ENCODE peak calls at places on chromosomes 13 and 19, in eight cellular contexts. One of them, this sample, is unnamed.

GRCh38 chr19:3179739-3180293 is 1.2 kb downstream of the S1PR4 start:
- DNase-seq in HS-27A: no peak
- DNase-seq in Daoy: no peak
- DNase-seq in left cardiac atrium: no peak
- DNase-seq in heart right ventricle: no peak
- DNase-seq in cardiac fibroblast: no peak
- DNase-seq in globus pallidus: no peak
- DNase-seq in stimulated activated CD4-positive, alpha-beta T cell treated with anti-CD3 and anti-CD28 coated beads, Interleukin-12 subunit alpha, Interleukin-12 subunit beta, amount 100 ng/mL, for 24 hours: no peak
- DNase-seq in this sample: no peak

GRCh38 chr19:40771101-40771539 is 4.2 kb upstream of the MIA start:
- DNase-seq in HS-27A: no peak
- DNase-seq in heart right ventricle: no peak
- DNase-seq in cardiac fibroblast: no peak
- DNase-seq in Daoy: no peak
- DNase-seq in globus pallidus: no peak
- DNase-seq in stimulated activated CD4-positive, alpha-beta T cell treated with anti-CD3 and anti-CD28 coated beads, Interleukin-12 subunit alpha, Interleukin-12 subunit beta, amount 100 ng/mL, for 24 hours: no peak
- DNase-seq in left cardiac atrium: no peak
- DNase-seq in this sample: no peak

GRCh38 chr13:53513199-53513598 is 484.6 kb downstream of the OLFM4 start:
- DNase-seq in HS-27A: no peak
- DNase-seq in cardiac fibroblast: no peak
- DNase-seq in stimulated activated CD4-positive, alpha-beta T cell treated with anti-CD3 and anti-CD28 coated beads, Interleukin-12 subunit alpha, Interleukin-12 subunit beta, amount 100 ng/mL, for 24 hours: no peak
- DNase-seq in globus pallidus: no peak
- DNase-seq in heart right ventricle: no peak
- DNase-seq in left cardiac atrium: no peak
- DNase-seq in Daoy: no peak
- DNase-seq in this sample: no peak

GRCh38 chr13:46951516-46951915 is 54.7 kb upstream of the HTR2A start:
- DNase-seq in left cardiac atrium: no peak
- DNase-seq in globus pallidus: no peak
- DNase-seq in cardiac fibroblast: no peak
- DNase-seq in stimulated activated CD4-positive, alpha-beta T cell treated with anti-CD3 and anti-CD28 coated beads, Interleukin-12 subunit alpha, Interleukin-12 subunit beta, amount 100 ng/mL, for 24 hours: no peak
- DNase-seq in Daoy: peak
- DNase-seq in HS-27A: no peak
- DNase-seq in heart right ventricle: no peak
- DNase-seq in this sample: no peak

GRCh38 chr13:50809133-50810090 is 34.1 kb downstream of the DLEU7 start:
- DNase-seq in stimulated activated CD4-positive, alpha-beta T cell treated with anti-CD3 and anti-CD28 coated beads, Interleukin-12 subunit alpha, Interleukin-12 subunit beta, amount 100 ng/mL, for 24 hours: no peak
- DNase-seq in cardiac fibroblast: no peak
- DNase-seq in HS-27A: no peak
- DNase-seq in heart right ventricle: no peak
- DNase-seq in left cardiac atrium: no peak
- DNase-seq in globus pallidus: no peak
- DNase-seq in Daoy: no peak
- DNase-seq in this sample: no peak

GRCh38 chr13:98384739-98385138 is 192.2 kb downstream of the STK24 start:
- DNase-seq in heart right ventricle: no peak
- DNase-seq in left cardiac atrium: no peak
- DNase-seq in Daoy: peak
- DNase-seq in stimulated activated CD4-positive, alpha-beta T cell treated with anti-CD3 and anti-CD28 coated beads, Interleukin-12 subunit alpha, Interleukin-12 subunit beta, amount 100 ng/mL, for 24 hours: no peak
- DNase-seq in cardiac fibroblast: no peak
- DNase-seq in HS-27A: no peak
- DNase-seq in globus pallidus: no peak
- DNase-seq in this sample: peak

GRCh38 chr19:18060472-18060871 is 26.3 kb downstream of the IL12RB1 start:
- DNase-seq in stimulated activated CD4-positive, alpha-beta T cell treated with anti-CD3 and anti-CD28 coated beads, Interleukin-12 subunit alpha, Interleukin-12 subunit beta, amount 100 ng/mL, for 24 hours: no peak
- DNase-seq in globus pallidus: no peak
- DNase-seq in heart right ventricle: no peak
- DNase-seq in left cardiac atrium: no peak
- DNase-seq in Daoy: no peak
- DNase-seq in HS-27A: no peak
- DNase-seq in cardiac fibroblast: no peak
- DNase-seq in this sample: no peak

GRCh38 chr19:18155095-18156087 is 2.4 kb downstream of the PIK3R2 start:
- DNase-seq in heart right ventricle: no peak
- DNase-seq in HS-27A: no peak
- DNase-seq in left cardiac atrium: no peak
- DNase-seq in globus pallidus: no peak
- DNase-seq in cardiac fibroblast: no peak
- DNase-seq in Daoy: no peak
- DNase-seq in stimulated activated CD4-positive, alpha-beta T cell treated with anti-CD3 and anti-CD28 coated beads, Interleukin-12 subunit alpha, Interleukin-12 subunit beta, amount 100 ng/mL, for 24 hours: no peak
- DNase-seq in this sample: no peak

GRCh38 chr13:28641600-28641926 is 17.4 kb upstream of the POMP start:
- DNase-seq in cardiac fibroblast: no peak
- DNase-seq in stimulated activated CD4-positive, alpha-beta T cell treated with anti-CD3 and anti-CD28 coated beads, Interleukin-12 subunit alpha, Interleukin-12 subunit beta, amount 100 ng/mL, for 24 hours: no peak
- DNase-seq in HS-27A: no peak
- DNase-seq in Daoy: no peak
- DNase-seq in globus pallidus: no peak
- DNase-seq in heart right ventricle: no peak
- DNase-seq in left cardiac atrium: no peak
- DNase-seq in this sample: no peak

GRCh38 chr19:33813391-33814101 is 16.9 kb downstream of the KCTD15 start:
- DNase-seq in left cardiac atrium: no peak
- DNase-seq in stimulated activated CD4-positive, alpha-beta T cell treated with anti-CD3 and anti-CD28 coated beads, Interleukin-12 subunit alpha, Interleukin-12 subunit beta, amount 100 ng/mL, for 24 hours: no peak
- DNase-seq in Daoy: no peak
- DNase-seq in cardiac fibroblast: no peak
- DNase-seq in HS-27A: no peak
- DNase-seq in heart right ventricle: no peak
- DNase-seq in globus pallidus: no peak
- DNase-seq in this sample: no peak

GRCh38 chr19:3968556-3969434 is 2.1 kb downstream of the DAPK3 start:
- DNase-seq in stimulated activated CD4-positive, alpha-beta T cell treated with anti-CD3 and anti-CD28 coated beads, Interleukin-12 subunit alpha, Interleukin-12 subunit beta, amount 100 ng/mL, for 24 hours: no peak
- DNase-seq in heart right ventricle: peak
- DNase-seq in globus pallidus: peak
- DNase-seq in cardiac fibroblast: peak
- DNase-seq in left cardiac atrium: peak
- DNase-seq in Daoy: peak
- DNase-seq in HS-27A: peak
- DNase-seq in this sample: peak

GRCh38 chr19:1854542-1855039 is 6.3 kb upstream of the REXO1 start:
- DNase-seq in stimulated activated CD4-positive, alpha-beta T cell treated with anti-CD3 and anti-CD28 coated beads, Interleukin-12 subunit alpha, Interleukin-12 subunit beta, amount 100 ng/mL, for 24 hours: no peak
- DNase-seq in heart right ventricle: peak
- DNase-seq in left cardiac atrium: peak
- DNase-seq in Daoy: no peak
- DNase-seq in cardiac fibroblast: no peak
- DNase-seq in globus pallidus: no peak
- DNase-seq in HS-27A: no peak
- DNase-seq in this sample: no peak

GRCh38 chr13:99086149-99086868 is 108.4 kb upstream of the DOCK9 start:
- DNase-seq in globus pallidus: peak
- DNase-seq in heart right ventricle: peak
- DNase-seq in Daoy: peak
- DNase-seq in HS-27A: no peak
- DNase-seq in cardiac fibroblast: peak
- DNase-seq in stimulated activated CD4-positive, alpha-beta T cell treated with anti-CD3 and anti-CD28 coated beads, Interleukin-12 subunit alpha, Interleukin-12 subunit beta, amount 100 ng/mL, for 24 hours: peak
- DNase-seq in left cardiac atrium: peak
- DNase-seq in this sample: peak

GRCh38 chr19:46818812-46819211 is 30.4 kb upstream of the SLC1A5 start:
- DNase-seq in stimulated activated CD4-positive, alpha-beta T cell treated with anti-CD3 and anti-CD28 coated beads, Interleukin-12 subunit alpha, Interleukin-12 subunit beta, amount 100 ng/mL, for 24 hours: no peak
- DNase-seq in heart right ventricle: no peak
- DNase-seq in HS-27A: no peak
- DNase-seq in left cardiac atrium: no peak
- DNase-seq in Daoy: peak
- DNase-seq in cardiac fibroblast: peak
- DNase-seq in globus pallidus: no peak
- DNase-seq in this sample: peak

GRCh38 chr13:113383089-113383488 is 19.2 kb upstream of the GRTP1 start:
- DNase-seq in stimulated activated CD4-positive, alpha-beta T cell treated with anti-CD3 and anti-CD28 coated beads, Interleukin-12 subunit alpha, Interleukin-12 subunit beta, amount 100 ng/mL, for 24 hours: no peak
- DNase-seq in left cardiac atrium: no peak
- DNase-seq in cardiac fibroblast: no peak
- DNase-seq in HS-27A: no peak
- DNase-seq in Daoy: no peak
- DNase-seq in heart right ventricle: no peak
- DNase-seq in globus pallidus: no peak
- DNase-seq in this sample: no peak

GRCh38 chr19:38497907-38498306 is 64.4 kb downstream of the RYR1 start:
- DNase-seq in heart right ventricle: no peak
- DNase-seq in HS-27A: no peak
- DNase-seq in globus pallidus: no peak
- DNase-seq in stimulated activated CD4-positive, alpha-beta T cell treated with anti-CD3 and anti-CD28 coated beads, Interleukin-12 subunit alpha, Interleukin-12 subunit beta, amount 100 ng/mL, for 24 hours: no peak
- DNase-seq in Daoy: no peak
- DNase-seq in cardiac fibroblast: no peak
- DNase-seq in left cardiac atrium: no peak
- DNase-seq in this sample: no peak

GRCh38 chr13:113608246-113608635 is 23.7 kb downstream of the TFDP1 start:
- DNase-seq in left cardiac atrium: no peak
- DNase-seq in Daoy: no peak
- DNase-seq in stimulated activated CD4-positive, alpha-beta T cell treated with anti-CD3 and anti-CD28 coated beads, Interleukin-12 subunit alpha, Interleukin-12 subunit beta, amount 100 ng/mL, for 24 hours: no peak
- DNase-seq in globus pallidus: no peak
- DNase-seq in heart right ventricle: no peak
- DNase-seq in HS-27A: no peak
- DNase-seq in cardiac fibroblast: no peak
- DNase-seq in this sample: no peak

GRCh38 chr13:111897178-111897845 is 169.6 kb upstream of the SOX1 start:
- DNase-seq in Daoy: no peak
- DNase-seq in heart right ventricle: no peak
- DNase-seq in globus pallidus: no peak
- DNase-seq in cardiac fibroblast: no peak
- DNase-seq in HS-27A: no peak
- DNase-seq in stimulated activated CD4-positive, alpha-beta T cell treated with anti-CD3 and anti-CD28 coated beads, Interleukin-12 subunit alpha, Interleukin-12 subunit beta, amount 100 ng/mL, for 24 hours: no peak
- DNase-seq in left cardiac atrium: no peak
- DNase-seq in this sample: no peak

GRCh38 chr19:34982275-34982674 is 17.8 kb upstream of the GRAMD1A start:
- DNase-seq in Daoy: no peak
- DNase-seq in heart right ventricle: no peak
- DNase-seq in globus pallidus: no peak
- DNase-seq in left cardiac atrium: no peak
- DNase-seq in HS-27A: no peak
- DNase-seq in cardiac fibroblast: no peak
- DNase-seq in stimulated activated CD4-positive, alpha-beta T cell treated with anti-CD3 and anti-CD28 coated beads, Interleukin-12 subunit alpha, Interleukin-12 subunit beta, amount 100 ng/mL, for 24 hours: no peak
- DNase-seq in this sample: no peak

GRCh38 chr19:55460670-55461258 is 678 bp downstream of the ISOC2 start:
- DNase-seq in Daoy: peak
- DNase-seq in left cardiac atrium: peak
- DNase-seq in cardiac fibroblast: peak
- DNase-seq in heart right ventricle: peak
- DNase-seq in HS-27A: no peak
- DNase-seq in globus pallidus: peak
- DNase-seq in stimulated activated CD4-positive, alpha-beta T cell treated with anti-CD3 and anti-CD28 coated beads, Interleukin-12 subunit alpha, Interleukin-12 subunit beta, amount 100 ng/mL, for 24 hours: no peak
- DNase-seq in this sample: peak

GRCh38 chr13:91017031-91017668 is 330.3 kb upstream of the MIR17HG start:
- DNase-seq in left cardiac atrium: no peak
- DNase-seq in cardiac fibroblast: peak
- DNase-seq in heart right ventricle: no peak
- DNase-seq in Daoy: peak
- DNase-seq in stimulated activated CD4-positive, alpha-beta T cell treated with anti-CD3 and anti-CD28 coated beads, Interleukin-12 subunit alpha, Interleukin-12 subunit beta, amount 100 ng/mL, for 24 hours: no peak
- DNase-seq in globus pallidus: peak
- DNase-seq in HS-27A: peak
- DNase-seq in this sample: peak

GRCh38 chr19:15836595-15837398 is 21.3 kb upstream of the OR10H1 start:
- DNase-seq in heart right ventricle: peak
- DNase-seq in left cardiac atrium: peak
- DNase-seq in HS-27A: peak
- DNase-seq in Daoy: peak
- DNase-seq in stimulated activated CD4-positive, alpha-beta T cell treated with anti-CD3 and anti-CD28 coated beads, Interleukin-12 subunit alpha, Interleukin-12 subunit beta, amount 100 ng/mL, for 24 hours: peak
- DNase-seq in cardiac fibroblast: peak
- DNase-seq in globus pallidus: peak
- DNase-seq in this sample: peak

GRCh38 chr13:112899618-112900600 is 69.1 kb upstream of the MCF2L start:
- DNase-seq in HS-27A: no peak
- DNase-seq in heart right ventricle: no peak
- DNase-seq in cardiac fibroblast: no peak
- DNase-seq in stimulated activated CD4-positive, alpha-beta T cell treated with anti-CD3 and anti-CD28 coated beads, Interleukin-12 subunit alpha, Interleukin-12 subunit beta, amount 100 ng/mL, for 24 hours: no peak
- DNase-seq in globus pallidus: no peak
- DNase-seq in Daoy: no peak
- DNase-seq in left cardiac atrium: no peak
- DNase-seq in this sample: no peak

GRCh38 chr19:51726049-51726448 is 2.3 kb upstream of the HAS1 start:
- DNase-seq in stimulated activated CD4-positive, alpha-beta T cell treated with anti-CD3 and anti-CD28 coated beads, Interleukin-12 subunit alpha, Interleukin-12 subunit beta, amount 100 ng/mL, for 24 hours: no peak
- DNase-seq in Daoy: peak
- DNase-seq in heart right ventricle: no peak
- DNase-seq in globus pallidus: peak
- DNase-seq in HS-27A: no peak
- DNase-seq in left cardiac atrium: peak
- DNase-seq in cardiac fibroblast: peak
- DNase-seq in this sample: peak

GRCh38 chr13:34103854-34104253 is 285.9 kb downstream of the RFC3 start:
- DNase-seq in heart right ventricle: no peak
- DNase-seq in left cardiac atrium: no peak
- DNase-seq in Daoy: no peak
- DNase-seq in stimulated activated CD4-positive, alpha-beta T cell treated with anti-CD3 and anti-CD28 coated beads, Interleukin-12 subunit alpha, Interleukin-12 subunit beta, amount 100 ng/mL, for 24 hours: no peak
- DNase-seq in HS-27A: no peak
- DNase-seq in globus pallidus: no peak
- DNase-seq in cardiac fibroblast: no peak
- DNase-seq in this sample: no peak

GRCh38 chr13:26897706-26898550 is 137.3 kb upstream of the GPR12 start:
- DNase-seq in stimulated activated CD4-positive, alpha-beta T cell treated with anti-CD3 and anti-CD28 coated beads, Interleukin-12 subunit alpha, Interleukin-12 subunit beta, amount 100 ng/mL, for 24 hours: no peak
- DNase-seq in Daoy: no peak
- DNase-seq in left cardiac atrium: no peak
- DNase-seq in globus pallidus: no peak
- DNase-seq in heart right ventricle: no peak
- DNase-seq in cardiac fibroblast: no peak
- DNase-seq in HS-27A: no peak
- DNase-seq in this sample: no peak

GRCh38 chr13:33745370-33746324 is 72.3 kb upstream of the RFC3 start:
- DNase-seq in HS-27A: no peak
- DNase-seq in heart right ventricle: no peak
- DNase-seq in globus pallidus: no peak
- DNase-seq in Daoy: no peak
- DNase-seq in left cardiac atrium: no peak
- DNase-seq in cardiac fibroblast: no peak
- DNase-seq in stimulated activated CD4-positive, alpha-beta T cell treated with anti-CD3 and anti-CD28 coated beads, Interleukin-12 subunit alpha, Interleukin-12 subunit beta, amount 100 ng/mL, for 24 hours: no peak
- DNase-seq in this sample: no peak

GRCh38 chr19:47406711-47407416 is 12.5 kb downstream of the MEIS3 start:
- DNase-seq in heart right ventricle: no peak
- DNase-seq in left cardiac atrium: no peak
- DNase-seq in stimulated activated CD4-positive, alpha-beta T cell treated with anti-CD3 and anti-CD28 coated beads, Interleukin-12 subunit alpha, Interleukin-12 subunit beta, amount 100 ng/mL, for 24 hours: no peak
- DNase-seq in cardiac fibroblast: no peak
- DNase-seq in Daoy: no peak
- DNase-seq in HS-27A: no peak
- DNase-seq in globus pallidus: no peak
- DNase-seq in this sample: no peak

GRCh38 chr19:6668696-6669095 is 1.3 kb downstream of the TNFSF14 start:
- DNase-seq in stimulated activated CD4-positive, alpha-beta T cell treated with anti-CD3 and anti-CD28 coated beads, Interleukin-12 subunit alpha, Interleukin-12 subunit beta, amount 100 ng/mL, for 24 hours: no peak
- DNase-seq in left cardiac atrium: no peak
- DNase-seq in HS-27A: no peak
- DNase-seq in heart right ventricle: no peak
- DNase-seq in cardiac fibroblast: no peak
- DNase-seq in globus pallidus: no peak
- DNase-seq in Daoy: no peak
- DNase-seq in this sample: no peak

GRCh38 chr19:434152-434960 is 25.4 kb upstream of the C2CD4C start:
- DNase-seq in left cardiac atrium: peak
- DNase-seq in stimulated activated CD4-positive, alpha-beta T cell treated with anti-CD3 and anti-CD28 coated beads, Interleukin-12 subunit alpha, Interleukin-12 subunit beta, amount 100 ng/mL, for 24 hours: no peak
- DNase-seq in heart right ventricle: no peak
- DNase-seq in Daoy: no peak
- DNase-seq in globus pallidus: no peak
- DNase-seq in HS-27A: no peak
- DNase-seq in cardiac fibroblast: no peak
- DNase-seq in this sample: no peak

GRCh38 chr19:34274827-34275625 is 20.7 kb downstream of the GARRE1 start:
- DNase-seq in heart right ventricle: no peak
- DNase-seq in cardiac fibroblast: peak
- DNase-seq in Daoy: peak
- DNase-seq in globus pallidus: no peak
- DNase-seq in stimulated activated CD4-positive, alpha-beta T cell treated with anti-CD3 and anti-CD28 coated beads, Interleukin-12 subunit alpha, Interleukin-12 subunit beta, amount 100 ng/mL, for 24 hours: no peak
- DNase-seq in HS-27A: peak
- DNase-seq in left cardiac atrium: no peak
- DNase-seq in this sample: peak

GRCh38 chr19:40804783-40805242 is 5.8 kb downstream of the EGLN2 start:
- DNase-seq in HS-27A: no peak
- DNase-seq in cardiac fibroblast: no peak
- DNase-seq in heart right ventricle: no peak
- DNase-seq in globus pallidus: no peak
- DNase-seq in stimulated activated CD4-positive, alpha-beta T cell treated with anti-CD3 and anti-CD28 coated beads, Interleukin-12 subunit alpha, Interleukin-12 subunit beta, amount 100 ng/mL, for 24 hours: no peak
- DNase-seq in Daoy: no peak
- DNase-seq in left cardiac atrium: no peak
- DNase-seq in this sample: no peak

GRCh38 chr13:41678842-41679241 is 221.5 kb downstream of the RGCC start:
- DNase-seq in globus pallidus: no peak
- DNase-seq in Daoy: no peak
- DNase-seq in cardiac fibroblast: no peak
- DNase-seq in heart right ventricle: no peak
- DNase-seq in HS-27A: no peak
- DNase-seq in stimulated activated CD4-positive, alpha-beta T cell treated with anti-CD3 and anti-CD28 coated beads, Interleukin-12 subunit alpha, Interleukin-12 subunit beta, amount 100 ng/mL, for 24 hours: no peak
- DNase-seq in left cardiac atrium: no peak
- DNase-seq in this sample: no peak

GRCh38 chr19:33722456-33723239 is 74.0 kb upstream of the KCTD15 start:
- DNase-seq in stimulated activated CD4-positive, alpha-beta T cell treated with anti-CD3 and anti-CD28 coated beads, Interleukin-12 subunit alpha, Interleukin-12 subunit beta, amount 100 ng/mL, for 24 hours: no peak
- DNase-seq in globus pallidus: no peak
- DNase-seq in cardiac fibroblast: no peak
- DNase-seq in heart right ventricle: no peak
- DNase-seq in left cardiac atrium: no peak
- DNase-seq in HS-27A: no peak
- DNase-seq in Daoy: no peak
- DNase-seq in this sample: no peak

This sample was measured in fibroblast of lung.